ENCODE peak calls at places on chromosomes 1 and 21, in eight cellular contexts. N, L, I, S, A, O, Y and E are unnamed samples.

GRCh38 chr1:185556551-185556950 is 177.6 kb upstream of the HMCN1 start:
- DNase-seq in I (no peak), N (no peak), Y (no peak), S (no peak), L (no peak), A (no peak), O (no peak), E (no peak)

GRCh38 chr1:115183158-115183557 is 93.9 kb upstream of the TSPAN2 start:
- DNase-seq in A (no peak), S (peak), N (no peak), L (no peak), O (no peak), I (no peak), Y (no peak), E (peak)

GRCh38 chr1:7223334-7224080 is 438.3 kb downstream of the CAMTA1 start:
- DNase-seq in N (no peak), Y (no peak), S (peak), L (no peak), A (no peak), I (no peak), O (no peak), E (no peak)

GRCh38 chr21:42373908-42374455 is 7.6 kb upstream of the TFF1 start:
- DNase-seq in S (no peak), O (no peak), L (no peak), I (no peak), Y (no peak), A (no peak), N (no peak), E (no peak)

GRCh38 chr1:58041621-58042020 is 504.9 kb downstream of the OMA1 start:
- DNase-seq in I (no peak), O (no peak), A (no peak), N (no peak), L (no peak), S (no peak), Y (no peak), E (no peak)

GRCh38 chr1:39116868-39117728 is 87.4 kb upstream of the MACF1 start:
- DNase-seq in N (no peak), O (no peak), A (no peak), I (no peak), L (no peak), S (no peak), Y (no peak), E (no peak)

GRCh38 chr21:42583150-42583991 is 69.7 kb downstream of the SLC37A1 start:
- DNase-seq in O (no peak), I (no peak), A (no peak), Y (no peak), L (no peak), N (no peak), S (no peak), E (no peak)

GRCh38 chr1:119504831-119505230 is 2.2 kb upstream of the HSD3B1 start:
- DNase-seq in L (no peak), I (no peak), A (no peak), O (no peak), S (no peak), N (no peak), Y (no peak), E (no peak)

GRCh38 chr1:159465191-159465603 is 25.7 kb downstream of the OR10J1 start:
- DNase-seq in I (no peak), L (no peak), S (no peak), A (no peak), O (no peak), Y (no peak), N (no peak), E (no peak)

GRCh38 chr1:230149751-230150584 is 82.9 kb downstream of the GALNT2 start:
- DNase-seq in N (no peak), L (no peak), Y (no peak), I (no peak), A (no peak), O (peak), S (no peak), E (no peak)

GRCh38 chr1:32464191-32464715 is 619 bp upstream of the ZBTB8B start:
- DNase-seq in A (no peak), L (no peak), S (no peak), O (peak), I (no peak), N (no peak), Y (no peak), E (no peak)

GRCh38 chr1:247448107-247448778 is 9.7 kb downstream of the OR2B11 start:
- DNase-seq in I (peak), O (no peak), N (no peak), S (no peak), Y (peak), A (no peak), L (peak), E (peak)

GRCh38 chr21:31284797-31285397 is 59.2 kb downstream of the TIAM1 start:
- DNase-seq in S (no peak), N (no peak), O (no peak), L (no peak), I (no peak), A (no peak), Y (no peak), E (no peak)

GRCh38 chr1:38848069-38848468 is 11.5 kb downstream of the RRAGC start:
- DNase-seq in I (no peak), Y (no peak), O (no peak), L (no peak), N (no peak), S (no peak), A (no peak), E (no peak)

GRCh38 chr1:76690784-76691183 is 176.5 kb upstream of the ST6GALNAC5 start:
- DNase-seq in Y (no peak), O (no peak), A (no peak), I (no peak), L (no peak), S (no peak), N (no peak), E (no peak)

GRCh38 chr1:222454782-222455181 is 93.1 kb downstream of the HHIPL2 start:
- DNase-seq in A (no peak), N (no peak), L (no peak), I (no peak), S (no peak), O (no peak), Y (no peak), E (no peak)

GRCh38 chr21:20425856-20426255 is 572.4 kb upstream of the NCAM2 start:
- DNase-seq in Y (no peak), N (no peak), O (no peak), I (no peak), L (no peak), A (no peak), S (no peak), E (no peak)

GRCh38 chr1:145878724-145879123 is 6.9 kb downstream of the ANKRD35 start:
- DNase-seq in S (no peak), I (no peak), L (no peak), A (no peak), Y (no peak), N (no peak), O (peak), E (no peak)

GRCh38 chr1:109639841-109640184 is 16.1 kb upstream of the GSTM4 start:
- DNase-seq in A (no peak), O (no peak), I (no peak), N (no peak), Y (no peak), L (no peak), S (peak), E (no peak)

GRCh38 chr1:201782353-201782752 is 46.6 kb upstream of the IPO9 start:
- DNase-seq in I (no peak), O (no peak), N (no peak), L (no peak), S (no peak), A (no peak), Y (no peak), E (no peak)

GRCh38 chr1:64881281-64881680 is 85.1 kb downstream of the JAK1 start:
- DNase-seq in S (no peak), I (no peak), A (no peak), N (no peak), L (no peak), O (no peak), Y (no peak), E (no peak)

GRCh38 chr1:180907313-180908055 is 5.2 kb upstream of the KIAA1614 start:
- DNase-seq in Y (no peak), A (no peak), S (no peak), I (no peak), N (no peak), O (no peak), L (no peak), E (no peak)

GRCh38 chr1:42981871-42982270 is 23.2 kb upstream of the SLC2A1 start:
- DNase-seq in I (no peak), N (no peak), S (no peak), O (no peak), A (no peak), Y (no peak), L (no peak), E (no peak)

GRCh38 chr21:26148834-26149354 is 21.7 kb downstream of the APP start:
- DNase-seq in O (no peak), L (no peak), A (no peak), I (no peak), N (no peak), Y (no peak), S (no peak), E (no peak)

GRCh38 chr1:32939655-32940371 is 24.8 kb downstream of the RNF19B start:
- DNase-seq in O (no peak), L (no peak), S (no peak), A (no peak), Y (no peak), N (no peak), I (peak), E (no peak)